ENCODE peak calls at places on chromosomes 16 and 17, in four cellular contexts. K is mesenchymal stem cell, F is neuronal stem cell, W is IMR-90. G is an unnamed sample. For H3K9me3, the result is how much of the 10 kb centered on the place peaks cover.

GRCh38 chr17:33973491-33973890 is 281.6 kb upstream of the CCL2 start:
- DNase-seq in W (no peak), K (no peak), F (no peak), G (no peak)

GRCh38 chr16:67406628-67407027 is 9.6 kb downstream of the ZDHHC1 start:
- DNase-seq in K (peak), W (peak), F (no peak), G (no peak)

GRCh38 chr17:74231846-74232713 is 18.7 kb downstream of the TTYH2 start:
- DNase-seq in W (no peak), F (no peak), K (no peak), G (no peak)

GRCh38 chr16:73949574-73950348 is 346.9 kb upstream of the PSMD7 start:
- DNase-seq in W (peak), K (peak), F (no peak), G (peak)

GRCh38 chr17:73972056-73972455 is 231.4 kb upstream of the RPL38 start:
- DNase-seq in W (no peak), F (no peak), K (no peak), G (no peak)

GRCh38 chr17:34081269-34081668 is 173.8 kb upstream of the CCL2 start:
- DNase-seq in K (no peak), F (no peak), W (peak), G (no peak)

GRCh38 chr17:16488572-16488997 is 3.4 kb downstream of the LRRC75A start:
- DNase-seq in W (no peak), F (no peak), K (no peak), G (no peak)

GRCh38 chr16:22948058-22948602 is 134.2 kb downstream of the HS3ST2 start:
- DNase-seq in K (no peak), F (no peak), W (no peak), G (no peak)

GRCh38 chr17:65039349-65039988 is 17.1 kb downstream of the GNA13 start:
- DNase-seq in F (no peak), W (no peak), K (no peak), G (peak)

GRCh38 chr16:58417035-58417434 is 24.8 kb downstream of the GINS3 start:
- DNase-seq in F (no peak), K (no peak), W (no peak), G (no peak)

GRCh38 chr17:70447588-70447987 is 278.3 kb downstream of the KCNJ2 start:
- DNase-seq in K (no peak), F (no peak), W (no peak), G (no peak)

GRCh38 chr17:32281011-32281451 is 15.4 kb downstream of the RHBDL3 start:
- DNase-seq in F (peak), W (no peak), K (no peak), G (no peak)

GRCh38 chr17:63516910-63517824 is 6.0 kb upstream of the KCNH6 start:
- DNase-seq in K (peak), W (peak), F (no peak), G (peak)

GRCh38 chr17:3256575-3256974 is 41.6 kb downstream of the OR3A1 start:
- DNase-seq in W (no peak), F (no peak), K (no peak), G (no peak)

GRCh38 chr16:74291577-74292208 is 4.9 kb upstream of the PSMD7 start:
- DNase-seq in W (peak), K (peak), F (no peak), G (no peak)

GRCh38 chr17:77420804-77421634 is 280.2 kb downstream of the SEC14L1 start:
- DNase-seq in K (peak), F (no peak), W (peak), G (no peak)

GRCh38 chr17:51876986-51877385 is 281.5 kb downstream of the CA10 start:
- DNase-seq in K (no peak), F (no peak), W (no peak), G (no peak)

GRCh38 chr17:73415782-73416181 is 104.0 kb upstream of the CDC42EP4 start:
- DNase-seq in W (no peak), F (no peak), K (no peak), G (no peak)

GRCh38 chr17:2075336-2076056 is 20.6 kb downstream of the HIC1 start:
- DNase-seq in W (peak), F (no peak), K (peak), G (peak)

GRCh38 chr17:43608313-43608712 is 53.4 kb downstream of the MEOX1 start:
- DNase-seq in K (peak), W (peak), F (no peak), G (no peak)

GRCh38 chr17:79812969-79813825 is 16.3 kb upstream of the CBX8 start:
- DNase-seq in F (no peak), K (no peak), W (no peak), G (no peak)

GRCh38 chr17:36148559-36149295 is 27.7 kb downstream of the TBC1D3B start:
- DNase-seq in W (peak), F (peak), K (peak), G (no peak)

GRCh38 chr17:59331929-59332889 is 754 bp downstream of the YPEL2 start:
- DNase-seq in W (no peak), F (peak), K (peak), G (no peak)

GRCh38 chr17:4678448-4679026 is 25.4 kb downstream of the PELP1 start:
- DNase-seq in F (no peak), K (peak), W (peak), G (peak)

GRCh38 chr17:14098246-14098645 is 28.9 kb downstream of the COX10 start:
- DNase-seq in F (no peak), K (peak), W (no peak), G (peak)

GRCh38 chr16:30741461-30741914 is 6.7 kb upstream of the PHKG2 start:
- DNase-seq in K (peak), W (peak), F (no peak), G (peak)

GRCh38 chr17:35161281-35161761 is 13.7 kb downstream of the UNC45B start:
- DNase-seq in K (no peak), F (no peak), W (no peak), G (no peak)

GRCh38 chr16:13909069-13909468 is 10.9 kb upstream of the ERCC4 start:
- DNase-seq in K (no peak), F (no peak), W (no peak), G (no peak)

GRCh38 chr16:86424968-86425367 is 85.4 kb upstream of the FOXF1 start:
- DNase-seq in W (no peak), K (no peak), F (no peak), G (no peak)

GRCh38 chr16:66127459-66128362 is 238.8 kb upstream of the CDH5 start:
- DNase-seq in W (no peak), F (no peak), K (no peak), G (no peak)

GRCh38 chr16:1177053-1177452 is 24.1 kb downstream of the CACNA1H start:
- DNase-seq in W (no peak), F (no peak), K (no peak), G (no peak)

GRCh38 chr17:44614862-44615261 is 41.4 kb upstream of the MEIOC start:
- DNase-seq in F (no peak), W (no peak), K (no peak), G (no peak)

GRCh38 chr17:76645481-76645880 is 1.9 kb upstream of the ST6GALNAC1 start:
- DNase-seq in W (no peak), F (no peak), K (no peak), G (no peak)

GRCh38 chr16:56662357-56663354 is 4.9 kb downstream of the MT1F start:
- DNase-seq in W (no peak), F (no peak), K (no peak), G (no peak)

GRCh38 chr16:86343111-86343642 is 167.2 kb upstream of the FOXF1 start:
- DNase-seq in F (no peak), W (peak), K (peak), G (no peak)

GRCh38 chr16:67435758-67436164 is 4.8 kb downstream of the HSD11B2 start:
- DNase-seq in K (no peak), W (no peak), F (no peak), G (no peak)

DNA sequence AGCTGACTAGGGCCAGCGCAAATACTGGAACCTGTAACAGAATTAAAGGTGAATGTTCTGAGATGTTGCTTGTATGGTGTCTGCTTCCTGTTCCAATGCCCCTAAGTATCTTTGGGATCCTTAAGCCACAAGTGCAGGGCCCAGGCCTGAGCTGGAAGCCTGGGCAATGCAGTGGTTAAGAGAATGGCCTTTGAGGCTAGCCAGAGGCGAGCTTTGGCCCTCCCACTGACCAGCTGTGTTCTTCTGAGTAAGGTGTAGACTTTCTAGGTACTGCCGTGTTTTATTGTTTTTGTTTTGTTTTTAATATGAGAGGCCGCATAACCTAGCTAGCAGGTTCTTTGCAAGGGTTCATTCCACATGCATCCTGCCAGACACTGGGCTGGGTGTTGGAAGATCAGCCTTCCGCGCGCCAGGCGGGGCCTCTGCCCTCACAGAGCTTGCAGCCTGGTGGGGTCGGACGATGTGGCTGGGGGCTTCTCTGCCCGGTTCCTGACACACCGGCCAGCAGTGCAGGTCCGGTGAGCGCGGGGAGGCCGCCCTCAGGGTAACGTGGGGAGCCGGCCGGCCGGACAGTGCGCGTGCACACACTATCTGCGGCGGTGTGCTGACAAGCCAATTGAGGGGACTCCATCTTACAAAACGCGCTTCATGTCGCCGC is 556 bp upstream of the MLX start:
- DNase-seq in K (no peak), W (no peak), F (no peak), G (no peak)
- H3K23ac ChIP-seq in K (no peak), W (no peak), F (peak), G (no peak)

GRCh38 chr16:3321802-3322201 is 16.5 kb downstream of the ZNF75A start:
- DNase-seq in K (no peak), W (no peak), F (no peak), G (no peak)
- H3K9me3 ChIP-seq in K (half or more), W (half or more), F (under half), G (under half)

DNA sequence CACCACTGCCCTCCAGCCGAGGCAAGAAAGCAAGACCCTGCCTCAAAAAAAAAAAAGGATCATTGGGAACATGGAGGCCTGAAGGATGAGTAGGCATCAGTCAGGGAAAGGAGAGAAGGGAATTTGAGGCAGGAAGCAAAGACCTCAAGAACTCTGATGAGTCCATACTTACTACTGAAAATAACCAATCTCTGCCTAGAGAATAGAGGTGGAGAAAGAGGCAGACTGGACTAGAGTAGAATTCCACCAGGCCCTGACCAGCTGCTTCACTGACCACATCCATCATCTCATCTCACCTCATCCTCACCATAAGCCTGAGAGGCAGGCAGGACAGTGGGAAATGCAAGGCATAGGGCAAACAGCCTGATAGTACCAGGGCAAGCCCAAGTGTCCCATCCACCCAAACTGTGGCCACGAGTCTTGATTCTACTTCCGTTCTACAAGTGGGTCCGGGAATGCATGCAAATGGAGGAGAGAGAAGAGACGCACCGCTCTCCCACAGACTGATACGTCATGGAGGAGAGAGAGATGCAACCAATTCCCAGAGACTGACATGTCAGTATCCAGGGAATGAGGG is 17.1 kb downstream of the ANKRD11 start:
- DNase-seq in W (no peak), F (no peak), K (no peak), G (no peak)
- H3K23ac ChIP-seq in W (no peak), F (no peak), K (no peak), G (no peak)

GRCh38 chr16:35733278-35733965 is 2274.0 kb downstream of the TP53TG3F start:
- DNase-seq in W (no peak), K (no peak), F (no peak), G (no peak)

GRCh38 chr16:35737076-35737475 is 2277.7 kb downstream of the TP53TG3F start:
- DNase-seq in F (no peak), K (no peak), W (no peak), G (no peak)

GRCh38 chr16:35733971-35734702 is 2274.7 kb downstream of the TP53TG3F start:
- DNase-seq in K (no peak), W (no peak), F (no peak), G (no peak)

GRCh38 chr16:35735403-35736251 is 2276.2 kb downstream of the TP53TG3F start:
- DNase-seq in W (no peak), F (no peak), K (no peak), G (no peak)

GRCh38 chr16:35734728-35735402 is 2275.5 kb downstream of the TP53TG3F start:
- DNase-seq in W (no peak), K (no peak), F (no peak), G (no peak)
- H3K9me3 ChIP-seq in W (under half), K (under half), F (under half), G (under half)

G was measured in trophoblast cell.